ENCODE peak calls at places on chromosomes 13 and 19, in five cellular contexts. Q is A549, W is anterior cingulate cortex, X is NCI-H748 treated with DMSO at 0.1 percent for 48 hours, N is mucosa of descending colon. Z is an unnamed sample.

GRCh38 chr13:97139704-97140103 is 82.4 kb upstream of the MBNL2 start:
- DNase-seq in Q (no peak), W (no peak), X (no peak), N (no peak), Z (no peak)

GRCh38 chr19:6056282-6056741 is 54.0 kb downstream of the RFX2 start:
- DNase-seq in Q (peak), W (no peak), X (no peak), N (peak), Z (no peak)

GRCh38 chr13:59946924-59947323 is 216.8 kb downstream of the DIAPH3 start:
- DNase-seq in Q (no peak), W (no peak), X (no peak), N (no peak), Z (no peak)

GRCh38 chr19:20482721-20483120 is 82.9 kb downstream of the ZNF737 start:
- DNase-seq in Q (peak), W (no peak), X (no peak), N (no peak), Z (no peak)

GRCh38 chr19:17830567-17831418 is 9.5 kb upstream of the INSL3 start:
- DNase-seq in Q (peak), W (peak), X (peak), N (peak), Z (peak)

GRCh38 chr13:42229287-42229686 is 42.7 kb upstream of the AKAP11 start:
- DNase-seq in Q (no peak), W (no peak), X (no peak), N (no peak), Z (no peak)

GRCh38 chr19:36051236-36051635 is 2.8 kb downstream of the THAP8 start:
- DNase-seq in Q (peak), W (no peak), X (no peak), N (no peak), Z (no peak)

GRCh38 chr13:32830632-32831031 is 185.6 kb upstream of the KL start:
- DNase-seq in Q (no peak), W (no peak), X (no peak), N (no peak), Z (no peak)

GRCh38 chr13:34076943-34077703 is 259.2 kb downstream of the RFC3 start:
- DNase-seq in Q (peak), W (no peak), X (peak), N (no peak), Z (no peak)

GRCh38 chr19:29672933-29673336 is 7.7 kb downstream of the PLEKHF1 start:
- DNase-seq in Q (no peak), W (no peak), X (no peak), N (peak), Z (no peak)

GRCh38 chr19:2235396-2236284 is 489 bp downstream of the PLEKHJ1 start:
- DNase-seq in Q (no peak), W (no peak), X (peak), N (peak), Z (no peak)

GRCh38 chr19:17090501-17091074 is 15.0 kb downstream of the MYO9B start:
- DNase-seq in Q (no peak), W (no peak), X (no peak), N (no peak), Z (peak)

GRCh38 chr19:27794444-27795042 is 1418.4 kb downstream of the UQCRFS1 start:
- DNase-seq in Q (no peak), W (no peak), X (peak), N (no peak), Z (no peak)

GRCh38 chr19:42132851-42133528 is 744 bp upstream of the POU2F2 start:
- DNase-seq in Q (peak), W (peak), X (peak), N (peak), Z (peak)

GRCh38 chr19:4014541-4015491 is 7.3 kb downstream of the PIAS4 start:
- DNase-seq in Q (no peak), W (no peak), X (no peak), N (peak), Z (no peak)

GRCh38 chr13:39600766-39601165 is 2.2 kb downstream of the LHFPL6 start:
- DNase-seq in Q (peak), W (no peak), X (no peak), N (no peak), Z (peak)

GRCh38 chr19:49591731-49592485 is 926 bp downstream of the PRR12 start:
- DNase-seq in Q (peak), W (no peak), X (no peak), N (peak), Z (peak)

GRCh38 chr13:46852168-46852567 is 44.7 kb downstream of the HTR2A start:
- DNase-seq in Q (no peak), W (no peak), X (no peak), N (no peak), Z (no peak)

GRCh38 chr19:30253581-30253996 is 118.6 kb upstream of the ZNF536 start:
- DNase-seq in Q (no peak), W (no peak), X (no peak), N (no peak), Z (no peak)

GRCh38 chr13:22047082-22047784 is 376.4 kb downstream of the FGF9 start:
- DNase-seq in Q (no peak), W (no peak), X (no peak), N (no peak), Z (no peak)

GRCh38 chr13:48210178-48210577 is 22.8 kb upstream of the ITM2B start:
- DNase-seq in Q (peak), W (no peak), X (no peak), N (no peak), Z (no peak)

GRCh38 chr19:40144947-40145748 is 46.1 kb upstream of the MAP3K10 start:
- DNase-seq in Q (peak), W (no peak), X (no peak), N (no peak), Z (no peak)

GRCh38 chr19:45676851-45677263 is 8.8 kb downstream of the GIPR start:
- DNase-seq in Q (no peak), W (no peak), X (no peak), N (peak), Z (no peak)

GRCh38 chr19:5628470-5628869 is 5.6 kb downstream of the SAFB start:
- DNase-seq in Q (no peak), W (no peak), X (no peak), N (no peak), Z (no peak)

GRCh38 chr19:17555929-17556813 is 722 bp downstream of the COLGALT1 start:
- DNase-seq in Q (peak), W (peak), X (no peak), N (peak), Z (peak)

GRCh38 chr13:73698859-73699258 is 435.3 kb downstream of the KLF12 start:
- DNase-seq in Q (no peak), W (no peak), X (no peak), N (no peak), Z (no peak)

GRCh38 chr13:45333973-45334922 is 6.7 kb downstream of the TPT1 start:
- DNase-seq in Q (no peak), W (no peak), X (no peak), N (peak), Z (no peak)

GRCh38 chr19:8244442-8244841 is 35.3 kb downstream of the CERS4 start:
- DNase-seq in Q (no peak), W (no peak), X (no peak), N (no peak), Z (no peak)

GRCh38 chr19:16386619-16387240 is 62.1 kb downstream of the KLF2 start:
- DNase-seq in Q (peak), W (no peak), X (peak), N (peak), Z (peak)